ENCODE peak calls at places on chromosomes 11 and 22, in four cellular contexts. One of them, this sample, is unnamed.

GRCh38 chr22:48522271-48522670 is 1305.4 kb downstream of the BRD1 start:
- DNase-seq in stomach: no peak
- DNase-seq in uterus: no peak
- DNase-seq in IMR-90: no peak
- DNase-seq in this sample: no peak

GRCh38 chr11:61475433-61475832 is 33.1 kb upstream of the LRRC10B start:
- DNase-seq in stomach: no peak
- DNase-seq in uterus: no peak
- DNase-seq in IMR-90: no peak
- DNase-seq in this sample: no peak

GRCh38 chr11:75013051-75013450 is 24.3 kb downstream of the NEU3 start:
- DNase-seq in IMR-90: peak; percentile 45
- DNase-seq in stomach: no peak
- DNase-seq in uterus: no peak
- DNase-seq in this sample: no peak

GRCh38 chr11:34411786-34412185 is 26.9 kb upstream of the CAT start:
- DNase-seq in IMR-90: no peak
- DNase-seq in stomach: no peak
- DNase-seq in uterus: no peak
- DNase-seq in this sample: no peak

GRCh38 chr11:86484164-86484794 is 109.6 kb downstream of the CCDC81 start:
- DNase-seq in uterus: peak; percentile 65
- DNase-seq in stomach: no peak
- DNase-seq in IMR-90: peak; percentile 100
- DNase-seq in this sample: peak; percentile 92

GRCh38 chr11:45169310-45170072 is 23.1 kb downstream of the PRDM11 start:
- DNase-seq in uterus: no peak
- DNase-seq in IMR-90: peak; percentile 48
- DNase-seq in stomach: no peak
- DNase-seq in this sample: no peak

GRCh38 chr22:40238425-40239344 is 61.0 kb downstream of the TNRC6B start:
- DNase-seq in stomach: peak; percentile 33
- DNase-seq in IMR-90: peak; percentile 74
- DNase-seq in uterus: peak; percentile 47
- DNase-seq in this sample: no peak

GRCh38 chr22:30969532-30970355 is 679 bp downstream of the TUG1 start:
- DNase-seq in uterus: no peak
- DNase-seq in IMR-90: peak; percentile 44
- DNase-seq in stomach: peak; percentile 31
- DNase-seq in this sample: no peak

GRCh38 chr11:66641834-66642233 is 3.3 kb downstream of the RBM4 start:
- DNase-seq in stomach: no peak
- DNase-seq in uterus: no peak
- DNase-seq in IMR-90: no peak
- DNase-seq in this sample: no peak

GRCh38 chr11:66636411-66636810 is 2.1 kb upstream of the RBM4 start:
- DNase-seq in IMR-90: no peak
- DNase-seq in uterus: no peak
- DNase-seq in stomach: no peak
- DNase-seq in this sample: no peak

GRCh38 chr11:66638177-66639065 is at the start of gene RBM4:
- DNase-seq in stomach: peak; percentile 98
- DNase-seq in uterus: peak; percentile 97
- DNase-seq in IMR-90: peak; percentile 100
- DNase-seq in this sample: peak; percentile 99

GRCh38 chr11:66637557-66638176 is 836 bp upstream of the RBM4 start:
- DNase-seq in uterus: no peak
- DNase-seq in IMR-90: peak; percentile 46
- DNase-seq in stomach: no peak
- DNase-seq in this sample: peak; percentile 21

DNA sequence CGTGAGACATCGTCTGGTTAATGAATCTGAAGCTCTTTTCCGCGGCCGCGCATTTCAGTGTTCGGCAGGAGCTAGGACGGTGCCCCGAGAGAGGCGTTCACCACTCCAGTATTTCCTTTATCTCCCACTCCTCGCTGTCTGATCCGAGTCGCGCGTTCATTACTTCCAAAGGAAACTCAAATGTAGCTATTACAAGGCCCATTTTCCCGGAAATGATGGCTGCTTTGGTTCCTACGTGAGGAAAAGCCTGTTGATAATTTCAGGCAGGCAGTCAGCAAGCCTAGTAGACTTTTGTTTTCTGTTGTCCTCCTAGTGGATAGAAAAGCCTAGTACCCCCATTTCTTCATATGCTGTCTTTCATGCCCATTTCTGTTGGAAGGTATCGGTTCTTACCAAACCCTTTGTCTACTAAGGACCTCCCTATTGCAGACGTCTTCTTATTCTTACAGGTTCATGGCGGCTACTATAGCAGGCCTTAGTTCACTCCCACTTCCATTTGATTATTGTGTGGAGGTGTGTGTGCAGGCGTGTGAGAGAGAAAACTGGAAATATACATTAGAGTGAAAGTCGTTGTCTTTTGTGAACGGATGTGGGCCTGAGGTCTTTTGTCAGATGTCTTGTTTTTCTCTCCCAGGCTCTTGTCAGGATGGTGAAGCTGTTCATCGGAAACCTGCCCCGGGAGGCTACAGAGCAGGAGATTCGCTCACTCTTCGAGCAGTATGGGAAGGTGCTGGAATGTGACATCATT is 737 bp downstream of the RBM4 start:
- DNase-seq in uterus: no peak
- DNase-seq in IMR-90: peak; percentile 42
- DNase-seq in stomach: no peak
- DNase-seq in this sample: no peak
- TF ChIP-seq CTCF in uterus: no peak
- TF ChIP-seq CTCF in IMR-90: peak; percentile 21
- TF ChIP-seq CTCF in stomach: no peak
- TF ChIP-seq CTCF in this sample: no peak

GRCh38 chr22:50673231-50674126 is 856 bp downstream of the SHANK3 start:
- DNase-seq in IMR-90: no peak
- DNase-seq in stomach: no peak
- DNase-seq in uterus: no peak
- DNase-seq in this sample: no peak
- H3K4me3 ChIP-seq in IMR-90: peak overlapping the region; percentile 2
- H3K4me3 ChIP-seq in stomach: peak overlapping the region; percentile 42
- H3K4me3 ChIP-seq in uterus: peak overlapping the region; percentile 19
- H3K4me3 ChIP-seq in this sample: no peak overlapping the region

GRCh38 chr11:92510591-92510990 is 286.0 kb downstream of the FAT3 start:
- DNase-seq in uterus: no peak
- DNase-seq in stomach: no peak
- DNase-seq in IMR-90: no peak
- DNase-seq in this sample: no peak
- TF ChIP-seq CTCF in uterus: no peak
- TF ChIP-seq CTCF in stomach: no peak
- TF ChIP-seq CTCF in IMR-90: no peak
- TF ChIP-seq CTCF in this sample: no peak

DNA sequence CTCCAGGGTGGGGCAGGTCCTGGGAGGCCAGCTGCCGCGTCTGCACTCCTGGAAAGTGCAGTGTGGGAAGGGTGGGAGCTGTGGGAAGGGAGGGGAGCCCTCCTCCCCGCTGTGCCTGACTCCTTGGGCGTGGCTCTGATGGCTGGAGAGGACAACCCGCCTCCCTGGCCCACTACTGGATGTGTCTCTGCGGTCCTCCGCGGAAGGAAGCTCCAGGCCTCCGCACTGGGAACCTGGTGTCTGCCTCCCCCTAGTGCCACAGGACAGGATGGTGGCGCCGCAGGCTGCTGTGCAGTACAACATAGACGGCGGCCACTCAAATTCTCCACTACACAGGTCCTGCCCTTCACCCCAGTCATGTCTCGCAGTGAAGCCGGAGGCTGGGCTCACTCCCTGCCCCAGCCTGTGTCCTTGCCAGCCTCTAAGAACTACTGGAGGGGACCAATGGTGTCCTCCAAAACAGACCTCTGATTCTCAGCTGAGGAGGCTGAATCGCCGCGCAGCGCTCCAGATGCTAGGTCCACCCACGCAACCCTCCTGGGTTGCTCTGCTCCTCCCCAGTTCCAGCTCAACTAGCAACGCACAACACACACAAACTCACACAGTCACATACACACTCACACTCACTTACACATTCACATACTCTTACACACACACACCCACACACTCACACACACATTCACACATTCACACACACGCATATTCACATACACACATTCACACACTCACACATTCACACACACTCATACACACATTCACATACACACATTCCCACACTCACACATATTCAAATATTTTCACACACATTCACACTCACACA is 12.4 kb upstream of the DSCAML1 start:
- DNase-seq in IMR-90: peak; percentile 8
- DNase-seq in stomach: peak; percentile 60
- DNase-seq in uterus: peak; percentile 75
- DNase-seq in this sample: no peak
- H3K4me3 ChIP-seq in IMR-90: no peak overlapping the region
- H3K4me3 ChIP-seq in stomach: no peak overlapping the region
- H3K4me3 ChIP-seq in uterus: no peak overlapping the region
- H3K4me3 ChIP-seq in this sample: no peak overlapping the region

GRCh38 chr11:15276616-15277015 is 161.9 kb downstream of the INSC start:
- DNase-seq in uterus: no peak
- DNase-seq in stomach: no peak
- DNase-seq in IMR-90: peak; percentile 4
- DNase-seq in this sample: no peak
- TF ChIP-seq CTCF in uterus: no peak
- TF ChIP-seq CTCF in stomach: no peak
- TF ChIP-seq CTCF in IMR-90: peak; percentile 36
- TF ChIP-seq CTCF in this sample: no peak

GRCh38 chr11:8809185-8809584 is 101.8 kb upstream of the AKIP1 start:
- DNase-seq in stomach: no peak
- DNase-seq in IMR-90: no peak
- DNase-seq in uterus: no peak
- DNase-seq in this sample: no peak
- H3K4me3 ChIP-seq in stomach: peak overlapping the region; percentile 61
- H3K4me3 ChIP-seq in IMR-90: peak overlapping the region; percentile 51
- H3K4me3 ChIP-seq in uterus: peak overlapping the region; percentile 50
- H3K4me3 ChIP-seq in this sample: no peak overlapping the region

DNA sequence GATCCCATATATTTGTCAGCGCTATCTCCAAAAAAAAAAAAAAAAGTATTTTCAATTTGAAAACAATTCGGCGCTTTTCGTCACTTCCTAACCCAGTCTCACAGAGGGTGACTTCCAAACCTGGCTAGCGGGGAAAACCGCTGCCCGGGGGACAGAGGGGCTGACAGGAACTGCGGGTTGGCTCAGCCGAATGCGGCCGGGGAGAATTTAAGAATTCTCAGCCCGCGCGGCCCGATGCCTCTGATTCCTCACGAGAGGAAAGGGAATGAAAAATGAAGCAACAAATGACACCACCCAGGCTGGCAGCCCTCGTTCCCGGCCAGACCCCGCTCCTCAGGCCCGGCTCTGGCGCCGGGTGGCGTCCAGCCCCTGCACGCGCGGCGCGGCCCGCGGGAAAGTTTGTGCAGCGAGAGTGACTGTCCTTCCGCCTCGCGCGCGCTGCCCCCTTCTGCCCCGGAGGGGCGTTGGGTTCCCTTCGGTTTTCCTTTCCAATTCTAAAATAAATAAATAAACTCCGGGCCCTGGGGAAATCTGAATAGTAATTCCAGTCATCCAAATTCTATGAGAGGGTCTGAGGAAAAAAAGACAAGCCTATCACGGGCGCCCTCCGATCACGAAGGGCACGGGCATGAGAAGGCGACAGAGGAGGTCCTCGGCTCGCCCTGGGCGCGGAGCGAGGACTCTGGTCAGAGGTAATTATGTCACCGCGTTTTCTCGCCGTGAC is 4.8 kb upstream of the PAX6 start:
- DNase-seq in IMR-90: no peak
- DNase-seq in uterus: no peak
- DNase-seq in stomach: no peak
- DNase-seq in this sample: peak; percentile 80
- TF ChIP-seq CTCF in IMR-90: no peak
- TF ChIP-seq CTCF in uterus: no peak
- TF ChIP-seq CTCF in stomach: no peak
- TF ChIP-seq CTCF in this sample: no peak

This sample was measured in lower leg skin.